ENCODE peak calls at places on chromosomes 13 and 19, in six cellular contexts. One of them, this sample, is unnamed.

GRCh38 chr13:113006660-113007059 is 37.6 kb downstream of the MCF2L start:
- DNase-seq in heart right ventricle: no peak
- DNase-seq in activated T-cell treated with anti-CD3 and anti-CD28 coated beads, Interleukin-2, amount 50 U/mL, for 4 hours: no peak
- DNase-seq in stimulated activated CD4-positive, alpha-beta T cell treated with anti-CD3 and anti-CD28 coated beads, Interleukin-4, amount 100 ng/mL, for 1 hour: no peak
- DNase-seq in EH: no peak
- DNase-seq in SHP77: no peak
- DNase-seq in this sample: no peak

GRCh38 chr19:29875931-29876330 is 64.1 kb downstream of the CCNE1 start:
- DNase-seq in heart right ventricle: no peak
- DNase-seq in activated T-cell treated with anti-CD3 and anti-CD28 coated beads, Interleukin-2, amount 50 U/mL, for 4 hours: no peak
- DNase-seq in stimulated activated CD4-positive, alpha-beta T cell treated with anti-CD3 and anti-CD28 coated beads, Interleukin-4, amount 100 ng/mL, for 1 hour: no peak
- DNase-seq in EH: no peak
- DNase-seq in SHP77: no peak
- DNase-seq in this sample: no peak

GRCh38 chr19:1945899-1946298 is 4.9 kb downstream of the CSNK1G2 start:
- DNase-seq in heart right ventricle: no peak
- DNase-seq in activated T-cell treated with anti-CD3 and anti-CD28 coated beads, Interleukin-2, amount 50 U/mL, for 4 hours: no peak
- DNase-seq in stimulated activated CD4-positive, alpha-beta T cell treated with anti-CD3 and anti-CD28 coated beads, Interleukin-4, amount 100 ng/mL, for 1 hour: peak; percentile 24
- DNase-seq in EH: peak; percentile 20
- DNase-seq in SHP77: peak; percentile 71
- DNase-seq in this sample: peak; percentile 39

GRCh38 chr13:26185720-26186119 is 36.4 kb downstream of the RNF6 start:
- DNase-seq in heart right ventricle: no peak
- DNase-seq in activated T-cell treated with anti-CD3 and anti-CD28 coated beads, Interleukin-2, amount 50 U/mL, for 4 hours: no peak
- DNase-seq in stimulated activated CD4-positive, alpha-beta T cell treated with anti-CD3 and anti-CD28 coated beads, Interleukin-4, amount 100 ng/mL, for 1 hour: no peak
- DNase-seq in EH: no peak
- DNase-seq in SHP77: no peak
- DNase-seq in this sample: peak; percentile 22

GRCh38 chr13:72716776-72717175 is 10.7 kb downstream of the MZT1 start:
- DNase-seq in heart right ventricle: no peak
- DNase-seq in activated T-cell treated with anti-CD3 and anti-CD28 coated beads, Interleukin-2, amount 50 U/mL, for 4 hours: no peak
- DNase-seq in stimulated activated CD4-positive, alpha-beta T cell treated with anti-CD3 and anti-CD28 coated beads, Interleukin-4, amount 100 ng/mL, for 1 hour: no peak
- DNase-seq in EH: no peak
- DNase-seq in SHP77: no peak
- DNase-seq in this sample: no peak

GRCh38 chr19:13260883-13261653 is 110.9 kb downstream of the IER2 start:
- DNase-seq in heart right ventricle: no peak
- DNase-seq in activated T-cell treated with anti-CD3 and anti-CD28 coated beads, Interleukin-2, amount 50 U/mL, for 4 hours: no peak
- DNase-seq in stimulated activated CD4-positive, alpha-beta T cell treated with anti-CD3 and anti-CD28 coated beads, Interleukin-4, amount 100 ng/mL, for 1 hour: no peak
- DNase-seq in EH: peak; percentile 89
- DNase-seq in SHP77: no peak
- DNase-seq in this sample: peak; percentile 36

GRCh38 chr13:21673592-21674270 is 2.9 kb downstream of the FGF9 start:
- DNase-seq in heart right ventricle: peak; percentile 40
- DNase-seq in activated T-cell treated with anti-CD3 and anti-CD28 coated beads, Interleukin-2, amount 50 U/mL, for 4 hours: peak; percentile 21
- DNase-seq in stimulated activated CD4-positive, alpha-beta T cell treated with anti-CD3 and anti-CD28 coated beads, Interleukin-4, amount 100 ng/mL, for 1 hour: peak; percentile 46
- DNase-seq in EH: peak; percentile 25
- DNase-seq in SHP77: peak; percentile 59
- DNase-seq in this sample: peak; percentile 73

GRCh38 chr19:8028951-8029491 is 23.5 kb upstream of the CCL25 start:
- DNase-seq in heart right ventricle: no peak
- DNase-seq in activated T-cell treated with anti-CD3 and anti-CD28 coated beads, Interleukin-2, amount 50 U/mL, for 4 hours: no peak
- DNase-seq in stimulated activated CD4-positive, alpha-beta T cell treated with anti-CD3 and anti-CD28 coated beads, Interleukin-4, amount 100 ng/mL, for 1 hour: no peak
- DNase-seq in EH: no peak
- DNase-seq in SHP77: no peak
- DNase-seq in this sample: no peak

GRCh38 chr19:43914051-43914450 is 21.0 kb downstream of the ZNF45 start:
- DNase-seq in heart right ventricle: no peak
- DNase-seq in activated T-cell treated with anti-CD3 and anti-CD28 coated beads, Interleukin-2, amount 50 U/mL, for 4 hours: no peak
- DNase-seq in stimulated activated CD4-positive, alpha-beta T cell treated with anti-CD3 and anti-CD28 coated beads, Interleukin-4, amount 100 ng/mL, for 1 hour: no peak
- DNase-seq in EH: no peak
- DNase-seq in SHP77: no peak
- DNase-seq in this sample: no peak

GRCh38 chr19:47376589-47377144 is 27.6 kb downstream of the DHX34 start:
- DNase-seq in heart right ventricle: no peak
- DNase-seq in activated T-cell treated with anti-CD3 and anti-CD28 coated beads, Interleukin-2, amount 50 U/mL, for 4 hours: no peak
- DNase-seq in stimulated activated CD4-positive, alpha-beta T cell treated with anti-CD3 and anti-CD28 coated beads, Interleukin-4, amount 100 ng/mL, for 1 hour: no peak
- DNase-seq in EH: no peak
- DNase-seq in SHP77: no peak
- DNase-seq in this sample: no peak

GRCh38 chr19:49014870-49015255 is 2.0 kb downstream of the LHB start:
- DNase-seq in heart right ventricle: no peak
- DNase-seq in activated T-cell treated with anti-CD3 and anti-CD28 coated beads, Interleukin-2, amount 50 U/mL, for 4 hours: no peak
- DNase-seq in stimulated activated CD4-positive, alpha-beta T cell treated with anti-CD3 and anti-CD28 coated beads, Interleukin-4, amount 100 ng/mL, for 1 hour: no peak
- DNase-seq in EH: no peak
- DNase-seq in SHP77: no peak
- DNase-seq in this sample: no peak

GRCh38 chr13:40624338-40624737 is 42.1 kb downstream of the FOXO1 start:
- DNase-seq in heart right ventricle: no peak
- DNase-seq in activated T-cell treated with anti-CD3 and anti-CD28 coated beads, Interleukin-2, amount 50 U/mL, for 4 hours: peak; percentile 42
- DNase-seq in stimulated activated CD4-positive, alpha-beta T cell treated with anti-CD3 and anti-CD28 coated beads, Interleukin-4, amount 100 ng/mL, for 1 hour: peak; percentile 48
- DNase-seq in EH: peak; percentile 48
- DNase-seq in SHP77: no peak
- DNase-seq in this sample: no peak

GRCh38 chr13:51221674-51222509 is at the start of gene FAM124A:
- DNase-seq in heart right ventricle: peak; percentile 66
- DNase-seq in activated T-cell treated with anti-CD3 and anti-CD28 coated beads, Interleukin-2, amount 50 U/mL, for 4 hours: peak; percentile 13
- DNase-seq in stimulated activated CD4-positive, alpha-beta T cell treated with anti-CD3 and anti-CD28 coated beads, Interleukin-4, amount 100 ng/mL, for 1 hour: peak; percentile 56
- DNase-seq in EH: peak; percentile 36
- DNase-seq in SHP77: peak; percentile 25
- DNase-seq in this sample: peak; percentile 64

GRCh38 chr13:32911506-32911905 is 104.7 kb upstream of the KL start:
- DNase-seq in heart right ventricle: no peak
- DNase-seq in activated T-cell treated with anti-CD3 and anti-CD28 coated beads, Interleukin-2, amount 50 U/mL, for 4 hours: no peak
- DNase-seq in stimulated activated CD4-positive, alpha-beta T cell treated with anti-CD3 and anti-CD28 coated beads, Interleukin-4, amount 100 ng/mL, for 1 hour: no peak
- DNase-seq in EH: peak; percentile 60
- DNase-seq in SHP77: peak; percentile 67
- DNase-seq in this sample: no peak

GRCh38 chr13:31044658-31045620 is 112.5 kb downstream of the TEX26 start:
- DNase-seq in heart right ventricle: no peak
- DNase-seq in activated T-cell treated with anti-CD3 and anti-CD28 coated beads, Interleukin-2, amount 50 U/mL, for 4 hours: no peak
- DNase-seq in stimulated activated CD4-positive, alpha-beta T cell treated with anti-CD3 and anti-CD28 coated beads, Interleukin-4, amount 100 ng/mL, for 1 hour: no peak
- DNase-seq in EH: no peak
- DNase-seq in SHP77: no peak
- DNase-seq in this sample: no peak

GRCh38 chr19:19552811-19553210 is 14.7 kb downstream of the CILP2 start:
- DNase-seq in heart right ventricle: no peak
- DNase-seq in activated T-cell treated with anti-CD3 and anti-CD28 coated beads, Interleukin-2, amount 50 U/mL, for 4 hours: no peak
- DNase-seq in stimulated activated CD4-positive, alpha-beta T cell treated with anti-CD3 and anti-CD28 coated beads, Interleukin-4, amount 100 ng/mL, for 1 hour: peak; percentile 39
- DNase-seq in EH: peak; percentile 37
- DNase-seq in SHP77: no peak
- DNase-seq in this sample: no peak

GRCh38 chr13:23541221-23541620 is 29.0 kb upstream of the TNFRSF19 start:
- DNase-seq in heart right ventricle: no peak
- DNase-seq in activated T-cell treated with anti-CD3 and anti-CD28 coated beads, Interleukin-2, amount 50 U/mL, for 4 hours: no peak
- DNase-seq in stimulated activated CD4-positive, alpha-beta T cell treated with anti-CD3 and anti-CD28 coated beads, Interleukin-4, amount 100 ng/mL, for 1 hour: no peak
- DNase-seq in EH: peak; percentile 44
- DNase-seq in SHP77: no peak
- DNase-seq in this sample: no peak

GRCh38 chr19:40719414-40719894 is 2.5 kb downstream of the ITPKC start:
- DNase-seq in heart right ventricle: no peak
- DNase-seq in activated T-cell treated with anti-CD3 and anti-CD28 coated beads, Interleukin-2, amount 50 U/mL, for 4 hours: no peak
- DNase-seq in stimulated activated CD4-positive, alpha-beta T cell treated with anti-CD3 and anti-CD28 coated beads, Interleukin-4, amount 100 ng/mL, for 1 hour: no peak
- DNase-seq in EH: no peak
- DNase-seq in SHP77: no peak
- DNase-seq in this sample: no peak

GRCh38 chr13:113539176-113539575 is 45.4 kb upstream of the TFDP1 start:
- DNase-seq in heart right ventricle: no peak
- DNase-seq in activated T-cell treated with anti-CD3 and anti-CD28 coated beads, Interleukin-2, amount 50 U/mL, for 4 hours: no peak
- DNase-seq in stimulated activated CD4-positive, alpha-beta T cell treated with anti-CD3 and anti-CD28 coated beads, Interleukin-4, amount 100 ng/mL, for 1 hour: no peak
- DNase-seq in EH: no peak
- DNase-seq in SHP77: no peak
- DNase-seq in this sample: no peak

GRCh38 chr19:32498641-32499200 is 82.3 kb upstream of the PDCD5 start:
- DNase-seq in heart right ventricle: no peak
- DNase-seq in activated T-cell treated with anti-CD3 and anti-CD28 coated beads, Interleukin-2, amount 50 U/mL, for 4 hours: no peak
- DNase-seq in stimulated activated CD4-positive, alpha-beta T cell treated with anti-CD3 and anti-CD28 coated beads, Interleukin-4, amount 100 ng/mL, for 1 hour: no peak
- DNase-seq in EH: peak; percentile 6
- DNase-seq in SHP77: no peak
- DNase-seq in this sample: no peak

GRCh38 chr13:51033431-51034185 is 77.5 kb downstream of the C13orf42 start:
- DNase-seq in heart right ventricle: no peak
- DNase-seq in activated T-cell treated with anti-CD3 and anti-CD28 coated beads, Interleukin-2, amount 50 U/mL, for 4 hours: no peak
- DNase-seq in stimulated activated CD4-positive, alpha-beta T cell treated with anti-CD3 and anti-CD28 coated beads, Interleukin-4, amount 100 ng/mL, for 1 hour: no peak
- DNase-seq in EH: no peak
- DNase-seq in SHP77: no peak
- DNase-seq in this sample: no peak

GRCh38 chr19:50602935-50603334 is 34.7 kb upstream of the LRRC4B start:
- DNase-seq in heart right ventricle: no peak
- DNase-seq in activated T-cell treated with anti-CD3 and anti-CD28 coated beads, Interleukin-2, amount 50 U/mL, for 4 hours: no peak
- DNase-seq in stimulated activated CD4-positive, alpha-beta T cell treated with anti-CD3 and anti-CD28 coated beads, Interleukin-4, amount 100 ng/mL, for 1 hour: no peak
- DNase-seq in EH: no peak
- DNase-seq in SHP77: no peak
- DNase-seq in this sample: no peak

GRCh38 chr13:73275163-73275562 is 216.4 kb downstream of the KLF5 start:
- DNase-seq in heart right ventricle: no peak
- DNase-seq in activated T-cell treated with anti-CD3 and anti-CD28 coated beads, Interleukin-2, amount 50 U/mL, for 4 hours: no peak
- DNase-seq in stimulated activated CD4-positive, alpha-beta T cell treated with anti-CD3 and anti-CD28 coated beads, Interleukin-4, amount 100 ng/mL, for 1 hour: no peak
- DNase-seq in EH: no peak
- DNase-seq in SHP77: no peak
- DNase-seq in this sample: no peak

GRCh38 chr19:5952193-5953033 is 25.5 kb downstream of the RANBP3 start:
- DNase-seq in heart right ventricle: no peak
- DNase-seq in activated T-cell treated with anti-CD3 and anti-CD28 coated beads, Interleukin-2, amount 50 U/mL, for 4 hours: no peak
- DNase-seq in stimulated activated CD4-positive, alpha-beta T cell treated with anti-CD3 and anti-CD28 coated beads, Interleukin-4, amount 100 ng/mL, for 1 hour: no peak
- DNase-seq in EH: no peak
- DNase-seq in SHP77: peak; percentile 28
- DNase-seq in this sample: no peak

GRCh38 chr13:110894086-110894485 is 20.8 kb downstream of the ANKRD10 start:
- DNase-seq in heart right ventricle: no peak
- DNase-seq in activated T-cell treated with anti-CD3 and anti-CD28 coated beads, Interleukin-2, amount 50 U/mL, for 4 hours: no peak
- DNase-seq in stimulated activated CD4-positive, alpha-beta T cell treated with anti-CD3 and anti-CD28 coated beads, Interleukin-4, amount 100 ng/mL, for 1 hour: no peak
- DNase-seq in EH: no peak
- DNase-seq in SHP77: no peak
- DNase-seq in this sample: no peak

GRCh38 chr19:5498817-5499535 is 43.8 kb downstream of the ZNRF4 start:
- DNase-seq in heart right ventricle: no peak
- DNase-seq in activated T-cell treated with anti-CD3 and anti-CD28 coated beads, Interleukin-2, amount 50 U/mL, for 4 hours: no peak
- DNase-seq in stimulated activated CD4-positive, alpha-beta T cell treated with anti-CD3 and anti-CD28 coated beads, Interleukin-4, amount 100 ng/mL, for 1 hour: no peak
- DNase-seq in EH: no peak
- DNase-seq in SHP77: no peak
- DNase-seq in this sample: no peak

GRCh38 chr19:883661-884211 is 9.3 kb downstream of the MED16 start:
- DNase-seq in heart right ventricle: no peak
- DNase-seq in activated T-cell treated with anti-CD3 and anti-CD28 coated beads, Interleukin-2, amount 50 U/mL, for 4 hours: no peak
- DNase-seq in stimulated activated CD4-positive, alpha-beta T cell treated with anti-CD3 and anti-CD28 coated beads, Interleukin-4, amount 100 ng/mL, for 1 hour: no peak
- DNase-seq in EH: no peak
- DNase-seq in SHP77: no peak
- DNase-seq in this sample: no peak

GRCh38 chr19:42601811-42602443 is 7.2 kb upstream of the CEACAM8 start:
- DNase-seq in heart right ventricle: no peak
- DNase-seq in activated T-cell treated with anti-CD3 and anti-CD28 coated beads, Interleukin-2, amount 50 U/mL, for 4 hours: no peak
- DNase-seq in stimulated activated CD4-positive, alpha-beta T cell treated with anti-CD3 and anti-CD28 coated beads, Interleukin-4, amount 100 ng/mL, for 1 hour: peak; percentile 7
- DNase-seq in EH: peak; percentile 61
- DNase-seq in SHP77: no peak
- DNase-seq in this sample: no peak

GRCh38 chr13:106471957-106472543 is 63.4 kb downstream of the EFNB2 start:
- DNase-seq in heart right ventricle: no peak
- DNase-seq in activated T-cell treated with anti-CD3 and anti-CD28 coated beads, Interleukin-2, amount 50 U/mL, for 4 hours: no peak
- DNase-seq in stimulated activated CD4-positive, alpha-beta T cell treated with anti-CD3 and anti-CD28 coated beads, Interleukin-4, amount 100 ng/mL, for 1 hour: no peak
- DNase-seq in EH: peak; percentile 92
- DNase-seq in SHP77: no peak
- DNase-seq in this sample: no peak

GRCh38 chr19:36573948-36574726 is 1.0 kb upstream of the ZNF529 start:
- DNase-seq in heart right ventricle: no peak
- DNase-seq in activated T-cell treated with anti-CD3 and anti-CD28 coated beads, Interleukin-2, amount 50 U/mL, for 4 hours: no peak
- DNase-seq in stimulated activated CD4-positive, alpha-beta T cell treated with anti-CD3 and anti-CD28 coated beads, Interleukin-4, amount 100 ng/mL, for 1 hour: no peak
- DNase-seq in EH: peak; percentile 28
- DNase-seq in SHP77: no peak
- DNase-seq in this sample: peak; percentile 35

This sample was measured in body of pancreas.